ENCODE peak calls at places on chromosome 14, in eight cellular contexts. One of them, this sample, is unnamed.

GRCh38 chr14:23883684-23884540 is 69.7 kb upstream of the DHRS4 start:
- DNase-seq in astrocyte of the spinal cord: no peak
- DNase-seq in brain microvascular endothelial cell: no peak
- DNase-seq in esophagus muscularis mucosa: peak; percentile 50
- DNase-seq in BJ: no peak
- DNase-seq in heart left ventricle: no peak
- DNase-seq in body of pancreas: no peak
- DNase-seq in gastrocnemius medialis: no peak
- DNase-seq in this sample: no peak

GRCh38 chr14:94599656-94600004 is 12.6 kb upstream of the SERPINA3 start:
- DNase-seq in astrocyte of the spinal cord: no peak
- DNase-seq in brain microvascular endothelial cell: peak; percentile 38
- DNase-seq in esophagus muscularis mucosa: no peak
- DNase-seq in BJ: no peak
- DNase-seq in heart left ventricle: no peak
- DNase-seq in body of pancreas: peak; percentile 48
- DNase-seq in gastrocnemius medialis: peak; percentile 31
- DNase-seq in this sample: peak; percentile 57

GRCh38 chr14:91996951-91997371 is 42.9 kb downstream of the TRIP11 start:
- DNase-seq in astrocyte of the spinal cord: peak; percentile 75
- DNase-seq in brain microvascular endothelial cell: peak; percentile 25
- DNase-seq in esophagus muscularis mucosa: no peak
- DNase-seq in BJ: peak; percentile 85
- DNase-seq in heart left ventricle: no peak
- DNase-seq in body of pancreas: no peak
- DNase-seq in gastrocnemius medialis: no peak
- DNase-seq in this sample: no peak

GRCh38 chr14:75223664-75224154 is 47.3 kb upstream of the TMED10 start:
- DNase-seq in astrocyte of the spinal cord: peak; percentile 20
- DNase-seq in brain microvascular endothelial cell: no peak
- DNase-seq in esophagus muscularis mucosa: no peak
- DNase-seq in BJ: no peak
- DNase-seq in heart left ventricle: peak; percentile 55
- DNase-seq in body of pancreas: peak; percentile 42
- DNase-seq in gastrocnemius medialis: peak; percentile 42
- DNase-seq in this sample: no peak

GRCh38 chr14:71355324-71356201 is 448.3 kb downstream of the PCNX1 start:
- DNase-seq in astrocyte of the spinal cord: peak; percentile 57
- DNase-seq in brain microvascular endothelial cell: no peak
- DNase-seq in esophagus muscularis mucosa: no peak
- DNase-seq in BJ: peak; percentile 39
- DNase-seq in heart left ventricle: peak; percentile 42
- DNase-seq in body of pancreas: peak; percentile 31
- DNase-seq in gastrocnemius medialis: no peak
- DNase-seq in this sample: no peak

GRCh38 chr14:103401223-103402214 is 16.3 kb downstream of the MARK3 start:
- DNase-seq in astrocyte of the spinal cord: peak; percentile 77
- DNase-seq in brain microvascular endothelial cell: peak; percentile 77
- DNase-seq in esophagus muscularis mucosa: no peak
- DNase-seq in BJ: peak; percentile 68
- DNase-seq in heart left ventricle: no peak
- DNase-seq in body of pancreas: no peak
- DNase-seq in gastrocnemius medialis: no peak
- DNase-seq in this sample: no peak

GRCh38 chr14:34018564-34019244 is 67.8 kb upstream of the EGLN3 start:
- DNase-seq in astrocyte of the spinal cord: no peak
- DNase-seq in brain microvascular endothelial cell: no peak
- DNase-seq in esophagus muscularis mucosa: peak; percentile 91
- DNase-seq in BJ: no peak
- DNase-seq in heart left ventricle: peak; percentile 26
- DNase-seq in body of pancreas: no peak
- DNase-seq in gastrocnemius medialis: peak; percentile 68
- DNase-seq in this sample: no peak

GRCh38 chr14:59358105-59358504 is 107.1 kb downstream of the GPR135 start:
- DNase-seq in astrocyte of the spinal cord: no peak
- DNase-seq in brain microvascular endothelial cell: no peak
- DNase-seq in esophagus muscularis mucosa: no peak
- DNase-seq in BJ: peak; percentile 87
- DNase-seq in heart left ventricle: peak; percentile 74
- DNase-seq in body of pancreas: no peak
- DNase-seq in gastrocnemius medialis: peak; percentile 76
- DNase-seq in this sample: peak; percentile 56

GRCh38 chr14:93319958-93320357 is 12.9 kb downstream of the BTBD7 start:
- DNase-seq in astrocyte of the spinal cord: no peak
- DNase-seq in brain microvascular endothelial cell: no peak
- DNase-seq in esophagus muscularis mucosa: no peak
- DNase-seq in BJ: no peak
- DNase-seq in heart left ventricle: no peak
- DNase-seq in body of pancreas: no peak
- DNase-seq in gastrocnemius medialis: no peak
- DNase-seq in this sample: no peak

GRCh38 chr14:102206901-102207300 is 67.2 kb downstream of the WDR20 start:
- DNase-seq in astrocyte of the spinal cord: no peak
- DNase-seq in brain microvascular endothelial cell: no peak
- DNase-seq in esophagus muscularis mucosa: no peak
- DNase-seq in BJ: no peak
- DNase-seq in heart left ventricle: no peak
- DNase-seq in body of pancreas: peak; percentile 70
- DNase-seq in gastrocnemius medialis: no peak
- DNase-seq in this sample: no peak
- TF ChIP-seq CTCF in astrocyte of the spinal cord: no peak
- TF ChIP-seq CTCF in brain microvascular endothelial cell: no peak
- TF ChIP-seq CTCF in esophagus muscularis mucosa: no peak
- TF ChIP-seq CTCF in BJ: no peak
- TF ChIP-seq CTCF in heart left ventricle: no peak
- TF ChIP-seq CTCF in body of pancreas: no peak
- TF ChIP-seq CTCF in gastrocnemius medialis: no peak
- TF ChIP-seq CTCF in this sample: no peak

DNA sequence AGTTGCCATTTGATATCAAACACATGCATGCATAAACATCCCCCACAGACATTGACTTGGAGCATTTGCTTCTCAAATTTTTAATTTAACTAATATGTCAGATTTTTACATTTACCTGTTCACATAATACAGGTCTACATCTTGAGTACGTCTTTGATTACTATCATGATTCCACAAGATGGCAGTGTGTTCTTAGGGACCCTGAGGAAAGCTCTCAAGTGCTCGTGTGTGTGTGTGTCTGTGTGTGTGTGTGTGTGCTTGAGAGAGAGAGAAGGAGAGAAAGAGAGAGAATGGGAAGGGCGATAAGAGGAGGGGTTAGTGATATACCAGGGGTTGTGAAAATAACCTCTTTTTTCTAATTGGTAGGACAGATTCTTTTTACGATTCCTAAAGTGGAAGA is 167.1 kb upstream of the OR4E1 start:
- DNase-seq in astrocyte of the spinal cord: no peak
- DNase-seq in brain microvascular endothelial cell: no peak
- DNase-seq in esophagus muscularis mucosa: no peak
- DNase-seq in BJ: no peak
- DNase-seq in heart left ventricle: no peak
- DNase-seq in body of pancreas: no peak
- DNase-seq in gastrocnemius medialis: no peak
- DNase-seq in this sample: no peak
- TF ChIP-seq CTCF in astrocyte of the spinal cord: no peak
- TF ChIP-seq CTCF in brain microvascular endothelial cell: peak; percentile 17
- TF ChIP-seq CTCF in esophagus muscularis mucosa: no peak
- TF ChIP-seq CTCF in BJ: no peak
- TF ChIP-seq CTCF in heart left ventricle: no peak
- TF ChIP-seq CTCF in body of pancreas: no peak
- TF ChIP-seq CTCF in gastrocnemius medialis: no peak
- TF ChIP-seq CTCF in this sample: no peak

DNA sequence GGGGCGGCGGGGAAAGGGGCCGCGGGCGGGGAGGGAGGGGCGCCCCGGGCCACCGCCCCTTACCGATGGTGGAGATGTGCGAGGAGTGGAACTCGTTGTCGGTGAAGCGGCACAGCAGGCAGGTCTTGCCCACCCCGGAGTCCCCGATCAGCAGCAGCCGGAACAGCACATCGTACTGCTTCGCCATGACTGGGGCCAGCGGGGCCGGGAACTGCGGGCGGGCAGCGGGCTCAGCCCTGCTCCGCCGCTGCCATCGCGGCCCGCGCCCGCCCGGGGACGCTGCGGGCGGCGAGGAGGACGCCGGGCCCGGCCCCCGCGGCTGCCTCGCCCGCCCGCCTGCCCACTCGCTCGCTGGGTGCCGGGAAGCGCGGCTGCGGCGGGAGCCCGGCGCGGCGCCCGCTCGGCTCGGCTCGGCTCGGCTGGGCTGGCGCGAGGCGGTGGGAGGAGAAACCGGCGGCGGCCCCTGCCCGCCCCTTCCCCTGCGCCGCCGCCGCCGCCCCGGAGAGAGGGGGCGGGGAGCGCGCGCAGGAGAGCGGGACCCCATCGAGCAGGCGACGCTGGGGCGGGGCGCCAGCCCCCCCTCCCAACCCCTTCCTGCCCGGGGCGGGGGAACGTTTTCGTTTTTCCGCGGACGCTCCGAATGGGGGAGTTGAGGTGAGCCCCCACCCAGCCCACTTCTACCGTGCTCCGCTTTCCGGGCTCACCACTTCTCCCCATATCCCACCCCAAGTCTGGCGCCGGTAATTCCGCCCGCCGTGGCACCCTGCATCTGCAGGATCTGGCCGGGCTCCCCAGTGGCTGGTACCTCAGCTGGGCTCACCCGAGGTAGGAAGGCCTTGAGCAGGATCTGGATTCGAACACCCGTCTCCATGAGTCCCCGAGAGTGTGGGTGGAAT is at the start of gene RAB15:
- DNase-seq in astrocyte of the spinal cord: no peak
- DNase-seq in brain microvascular endothelial cell: no peak
- DNase-seq in esophagus muscularis mucosa: no peak
- DNase-seq in BJ: no peak
- DNase-seq in heart left ventricle: peak; percentile 31
- DNase-seq in body of pancreas: peak; percentile 45
- DNase-seq in gastrocnemius medialis: peak; percentile 11
- DNase-seq in this sample: no peak
- TF ChIP-seq CTCF in astrocyte of the spinal cord: no peak
- TF ChIP-seq CTCF in brain microvascular endothelial cell: no peak
- TF ChIP-seq CTCF in esophagus muscularis mucosa: no peak
- TF ChIP-seq CTCF in BJ: no peak
- TF ChIP-seq CTCF in heart left ventricle: no peak
- TF ChIP-seq CTCF in body of pancreas: no peak
- TF ChIP-seq CTCF in gastrocnemius medialis: no peak
- TF ChIP-seq CTCF in this sample: no peak

DNA sequence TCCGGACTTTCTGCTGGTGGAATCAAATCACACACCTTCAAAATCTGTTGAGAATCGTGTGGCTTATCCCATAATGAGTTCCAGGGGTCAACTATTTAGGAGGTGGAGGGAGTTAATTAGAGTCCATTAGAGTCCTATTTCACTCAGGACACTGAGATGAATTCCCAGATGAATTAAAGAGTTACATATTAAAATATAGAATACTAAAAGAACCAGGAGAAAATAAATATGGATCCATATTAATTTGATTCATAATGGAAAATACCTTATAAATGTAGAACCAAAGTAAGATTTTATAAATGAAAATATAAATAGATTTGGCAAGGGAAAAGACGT is 44.6 kb upstream of the C14orf132 start:
- DNase-seq in astrocyte of the spinal cord: no peak
- DNase-seq in brain microvascular endothelial cell: no peak
- DNase-seq in esophagus muscularis mucosa: no peak
- DNase-seq in BJ: no peak
- DNase-seq in heart left ventricle: no peak
- DNase-seq in body of pancreas: no peak
- DNase-seq in gastrocnemius medialis: no peak
- DNase-seq in this sample: no peak
- TF ChIP-seq CTCF in astrocyte of the spinal cord: no peak
- TF ChIP-seq CTCF in brain microvascular endothelial cell: no peak
- TF ChIP-seq CTCF in esophagus muscularis mucosa: no peak
- TF ChIP-seq CTCF in BJ: no peak
- TF ChIP-seq CTCF in heart left ventricle: no peak
- TF ChIP-seq CTCF in body of pancreas: no peak
- TF ChIP-seq CTCF in gastrocnemius medialis: no peak
- TF ChIP-seq CTCF in this sample: no peak

This sample was measured in right lobe of liver.